ENCODE peak calls at places on chromosomes 13 and 19, in five cellular contexts. S is activated CD4-positive, alpha-beta T cell treated with anti-CD3 and anti-CD28 coated beads, Interleukin-2, amount 10 ng/mL, durations not matched to agents 7 days and 5 days; W is stimulated activated CD4-positive, alpha-beta T cell treated with anti-CD3 and anti-CD28 coated beads, Interleukin-2, amount 100 ng/mL, for 24 hours; P is Peyer's patch; B is frontal cortex. F is an unnamed sample.

GRCh38 chr19:14473073-14473790 is 1.9 kb downstream of the PTGER1 start:
- DNase-seq in B (peak; percentile 69), P (no peak), W (peak; percentile 28), S (no peak), F (no peak)

GRCh38 chr13:99062593-99062992 is 84.7 kb upstream of the DOCK9 start:
- DNase-seq in W (no peak), B (no peak), P (no peak), S (no peak), F (no peak)

GRCh38 chr13:76049397-76049746 is 413.2 kb downstream of the LMO7 start:
- DNase-seq in W (no peak), P (no peak), B (no peak), S (no peak), F (no peak)

GRCh38 chr13:43744630-43745029 is 42.1 kb downstream of the ENOX1 start:
- DNase-seq in W (no peak), B (no peak), S (no peak), P (no peak), F (no peak)

GRCh38 chr13:51829236-51829899 is 15.6 kb downstream of the TMEM272 start:
- DNase-seq in W (no peak), B (no peak), P (no peak), S (no peak), F (no peak)

GRCh38 chr19:16160445-16160942 is 12.8 kb downstream of the CIB3 start:
- DNase-seq in S (no peak), P (no peak), B (no peak), W (peak; percentile 22), F (no peak)

GRCh38 chr13:29595380-29596063 is at the start of gene SLC7A1:
- DNase-seq in S (peak; percentile 84), W (peak; percentile 89), B (peak; percentile 94), P (peak; percentile 90), F (peak; percentile 90)

GRCh38 chr13:46679369-46680180 is 117.4 kb downstream of the ESD start:
- DNase-seq in P (no peak), W (no peak), S (peak; percentile 65), B (no peak), F (peak; percentile 67)

GRCh38 chr19:13165091-13165997 is 15.1 kb downstream of the IER2 start:
- DNase-seq in S (no peak), B (no peak), P (no peak), W (no peak), F (no peak)

GRCh38 chr13:20173121-20173746 is 12.4 kb upstream of the GJA3 start:
- DNase-seq in P (no peak), B (no peak), S (no peak), W (peak; percentile 37), F (no peak)

GRCh38 chr19:13207237-13208130 is 57.3 kb downstream of the IER2 start:
- DNase-seq in W (no peak), B (peak; percentile 60), S (no peak), P (no peak), F (peak; percentile 44)

GRCh38 chr13:112168771-112169170 is 101.8 kb downstream of the SOX1 start:
- DNase-seq in P (no peak), W (no peak), B (no peak), S (no peak), F (no peak)

GRCh38 chr19:44582581-44583265 is 30.6 kb upstream of the IGSF23 start:
- DNase-seq in P (peak; percentile 66), W (peak; percentile 60), S (no peak), B (no peak), F (no peak)

GRCh38 chr19:55257461-55258411 is 1.1 kb downstream of the PPP6R1 start:
- DNase-seq in W (peak; percentile 48), P (peak; percentile 68), B (no peak), S (peak; percentile 28), F (no peak)

GRCh38 chr13:53200498-53201453 is 172.2 kb downstream of the OLFM4 start:
- DNase-seq in W (peak; percentile 34), B (peak; percentile 63), P (peak; percentile 62), S (no peak), F (no peak)

GRCh38 chr19:44072543-44073401 is 813 bp downstream of the ZNF284 start:
- DNase-seq in S (no peak), B (no peak), P (no peak), W (no peak), F (no peak)

GRCh38 chr19:51441410-51442390 is 16.6 kb downstream of the SIGLEC8 start:
- DNase-seq in S (peak; percentile 89), B (no peak), W (peak; percentile 86), P (no peak), F (peak; percentile 80)

GRCh38 chr19:2865334-2866221 is 1.6 kb upstream of the ZNF556 start:
- DNase-seq in B (no peak), S (no peak), W (no peak), P (no peak), F (no peak)

GRCh38 chr13:20713751-20714150 is 10.3 kb downstream of the IL17D start:
- DNase-seq in S (no peak), W (no peak), P (no peak), B (no peak), F (no peak)

GRCh38 chr19:1172353-1173159 is 1.5 kb downstream of the SBNO2 start:
- DNase-seq in S (no peak), W (no peak), B (peak; percentile 73), P (peak; percentile 73), F (no peak)

GRCh38 chr19:42508892-42509444 is 19.3 kb downstream of the CEACAM1 start:
- DNase-seq in S (no peak), W (no peak), B (no peak), P (no peak), F (peak; percentile 22)

GRCh38 chr19:619286-620002 is 13.9 kb downstream of the POLRMT start:
- DNase-seq in P (no peak), W (no peak), B (no peak), S (no peak), F (no peak)

GRCh38 chr19:12400618-12401502 is at the start of gene ZNF799:
- DNase-seq in P (peak; percentile 98), W (peak; percentile 93), S (peak; percentile 91), B (peak; percentile 81), F (peak; percentile 79)

GRCh38 chr19:792361-792885 is 4.8 kb upstream of the PTBP1 start:
- DNase-seq in S (no peak), P (no peak), W (no peak), B (no peak), F (no peak)

GRCh38 chr13:58018865-58019264 is 387.3 kb downstream of the PCDH17 start:
- DNase-seq in W (no peak), B (no peak), P (no peak), S (no peak), F (no peak)

GRCh38 chr13:105763851-105764250 is 771.6 kb downstream of the EFNB2 start:
- DNase-seq in S (no peak), W (no peak), B (no peak), P (no peak), F (no peak)

GRCh38 chr19:13600091-13600490 is 93.8 kb upstream of the CACNA1A start:
- DNase-seq in W (no peak), B (no peak), S (no peak), P (no peak), F (no peak)

GRCh38 chr13:99258210-99258860 is at the start of gene GPR18:
- DNase-seq in S (peak; percentile 60), W (peak; percentile 33), B (no peak), P (no peak), F (peak; percentile 69)

GRCh38 chr19:1274081-1274851 is 1.1 kb upstream of the FAM174C start:
- DNase-seq in B (no peak), P (no peak), W (no peak), S (no peak), F (no peak)

F was measured in naive B cell.